ENCODE peak calls at places on chromosomes 13 and 19, in eight cellular contexts. J is sigmoid colon, U is tibial nerve, Y is body of pancreas, B is IMR-90, N is A549, T is heart left ventricle, I is uterus. P is an unnamed sample.
A peak's percentile ranks its signal among the peaks of the same experiment; 100 is the strongest.

GRCh38 chr19:40223135-40223822 is 3.2 kb downstream of the CCNP start:
- DNase-seq in J (no peak), U (no peak), Y (peak; percentile 51), B (no peak), N (no peak), T (no peak), I (no peak), P (no peak)

GRCh38 chr19:17436874-17437267 is 11.6 kb downstream of the TMEM221 start:
- DNase-seq in J (no peak), U (no peak), Y (no peak), B (no peak), N (no peak), T (no peak), I (no peak), P (no peak)

GRCh38 chr13:76980075-76980718 is 11.7 kb upstream of the CLN5 start:
- DNase-seq in J (peak; percentile 83), U (peak; percentile 78), Y (peak; percentile 79), B (peak; percentile 24), N (peak; percentile 59), T (peak; percentile 72), I (peak; percentile 79), P (peak; percentile 43)

GRCh38 chr19:9877775-9878510 is 42.8 kb downstream of the PIN1 start:
- DNase-seq in J (no peak), U (no peak), Y (no peak), B (peak; percentile 70), N (no peak), T (no peak), I (no peak), P (peak; percentile 58)

GRCh38 chr13:73767191-73767741 is 366.9 kb downstream of the KLF12 start:
- DNase-seq in J (no peak), U (no peak), Y (no peak), B (peak; percentile 70), N (no peak), T (no peak), I (no peak), P (no peak)

GRCh38 chr19:51480590-51480989 is 2.3 kb downstream of the CEACAM18 start:
- DNase-seq in J (peak; percentile 35), U (no peak), Y (no peak), B (no peak), N (no peak), T (no peak), I (no peak), P (no peak)

GRCh38 chr13:37070145-37070695 is 10.7 kb upstream of the SUPT20H start:
- DNase-seq in J (no peak), U (no peak), Y (no peak), B (no peak), N (no peak), T (no peak), I (no peak), P (no peak)

GRCh38 chr19:16739546-16739945 is 19.9 kb downstream of the NWD1 start:
- DNase-seq in J (no peak), U (no peak), Y (no peak), B (no peak), N (no peak), T (no peak), I (no peak), P (no peak)

GRCh38 chr13:26022538-26023292 is 29.1 kb downstream of the SHISA2 start:
- DNase-seq in J (no peak), U (no peak), Y (peak; percentile 79), B (peak; percentile 47), N (peak; percentile 2), T (peak; percentile 82), I (no peak), P (no peak)

GRCh38 chr19:47430041-47430802 is 10.9 kb upstream of the MEIS3 start:
- DNase-seq in J (no peak), U (no peak), Y (peak; percentile 51), B (peak; percentile 27), N (no peak), T (no peak), I (no peak), P (no peak)

GRCh38 chr13:46817081-46817480 is 20.1 kb upstream of the ESD start:
- DNase-seq in J (no peak), U (no peak), Y (no peak), B (no peak), N (no peak), T (no peak), I (no peak), P (no peak)

GRCh38 chr13:30576528-30576927 is 41.2 kb upstream of the USPL1 start:
- DNase-seq in J (no peak), U (peak; percentile 16), Y (peak; percentile 16), B (peak; percentile 59), N (no peak), T (peak; percentile 27), I (no peak), P (no peak)

GRCh38 chr19:16375936-16376185 is 51.2 kb downstream of the KLF2 start:
- DNase-seq in J (no peak), U (no peak), Y (no peak), B (no peak), N (no peak), T (no peak), I (no peak), P (no peak)

GRCh38 chr19:38538386-38538785 is 79.4 kb downstream of the MAP4K1 start:
- DNase-seq in J (no peak), U (no peak), Y (peak; percentile 64), B (no peak), N (no peak), T (no peak), I (no peak), P (no peak)

GRCh38 chr13:112712451-112712881 is 22.6 kb downstream of the ATP11A start:
- DNase-seq in J (peak; percentile 65), U (no peak), Y (no peak), B (no peak), N (no peak), T (peak; percentile 19), I (no peak), P (no peak)

GRCh38 chr13:106917024-106917491 is 349.1 kb upstream of the ARGLU1 start:
- DNase-seq in J (no peak), U (no peak), Y (no peak), B (no peak), N (no peak), T (peak; percentile 48), I (no peak), P (no peak)
- H3K4me1 ChIP-seq in J (no peaks in the 10 kb centered on the region), U (peaks cover 25% of the 10 kb centered on the region), Y (no peaks in the 10 kb centered on the region), B (no peaks in the 10 kb centered on the region), N (no peaks in the 10 kb centered on the region), T (peaks cover 7% of the 10 kb centered on the region), I (no peaks in the 10 kb centered on the region), P (peaks cover 9% of the 10 kb centered on the region)

DNA sequence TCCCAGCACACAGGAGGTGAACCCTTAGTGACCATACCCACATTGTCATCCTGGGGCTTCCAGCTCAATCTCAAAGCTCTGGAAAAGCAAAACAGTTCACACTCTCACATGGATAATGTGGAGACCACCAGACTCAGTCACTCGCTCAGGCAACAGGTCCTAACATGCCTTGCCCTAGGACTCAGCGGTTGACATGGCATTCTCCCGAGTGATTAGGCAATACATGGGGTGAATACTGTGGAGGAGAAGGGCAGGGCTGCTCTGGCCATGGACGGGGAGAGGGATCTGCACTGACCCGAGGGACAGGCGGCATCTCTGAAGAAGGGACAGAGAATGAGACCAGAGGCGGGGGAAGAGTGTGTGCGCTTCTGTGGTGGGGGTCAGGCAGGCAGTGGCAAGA is 44.4 kb upstream of the EPHX3 start:
- DNase-seq in J (no peak), U (no peak), Y (no peak), B (no peak), N (no peak), T (no peak), I (no peak), P (no peak)
- TF ChIP-seq POLR2A in J (no peak), U (no peak), Y (no peak), B (no peak), N (no peak), T (no peak), I (no peak), P (no peak)

DNA sequence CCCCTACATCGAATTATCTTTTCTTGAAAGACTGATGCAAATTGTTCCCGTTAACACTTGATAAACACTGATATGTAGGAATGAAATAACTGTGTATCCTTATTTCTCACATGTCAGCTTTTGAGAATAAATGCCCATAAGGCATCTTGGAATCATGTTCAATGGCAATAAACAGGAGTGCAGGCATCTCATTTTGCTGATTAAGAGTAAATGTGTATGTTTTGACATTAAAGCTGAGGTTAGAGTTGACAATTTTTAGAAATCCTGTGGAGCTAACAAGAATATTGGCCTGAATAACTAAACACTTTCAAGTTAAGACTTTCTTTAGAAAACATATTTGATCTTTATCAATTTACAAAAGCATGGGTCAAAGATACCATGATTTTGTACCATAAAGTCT is 646.2 kb upstream of the MIR17HG start:
- DNase-seq in J (no peak), U (no peak), Y (no peak), B (no peak), N (no peak), T (no peak), I (no peak), P (no peak)
- H3K4me1 ChIP-seq in J (no peaks in the 10 kb centered on the region), U (no peaks in the 10 kb centered on the region), Y (no peaks in the 10 kb centered on the region), B (no peaks in the 10 kb centered on the region), N (peaks cover 7% of the 10 kb centered on the region), T (no peaks in the 10 kb centered on the region), I (no peaks in the 10 kb centered on the region), P (no peaks in the 10 kb centered on the region)

GRCh38 chr13:24023073-24023472 is 125.8 kb upstream of the C1QTNF9B start:
- DNase-seq in J (no peak), U (no peak), Y (no peak), B (no peak), N (no peak), T (no peak), I (no peak), P (no peak)
- TF ChIP-seq POLR2A in J (no peak), U (no peak), Y (no peak), B (no peak), N (no peak), T (no peak), I (no peak), P (no peak)

GRCh38 chr13:62387642-62388041 is 972.0 kb upstream of the PCDH20 start:
- DNase-seq in J (no peak), U (no peak), Y (no peak), B (peak; percentile 36), N (no peak), T (no peak), I (no peak), P (peak; percentile 2)
- H3K4me1 ChIP-seq in J (no peaks in the 10 kb centered on the region), U (no peaks in the 10 kb centered on the region), Y (no peaks in the 10 kb centered on the region), B (no peaks in the 10 kb centered on the region), N (no peaks in the 10 kb centered on the region), T (no peaks in the 10 kb centered on the region), I (no peaks in the 10 kb centered on the region), P (no peaks in the 10 kb centered on the region)

GRCh38 chr13:109152311-109152820 is 523.0 kb downstream of the MYO16 start:
- DNase-seq in J (no peak), U (no peak), Y (no peak), B (no peak), N (no peak), T (no peak), I (no peak), P (no peak)
- TF ChIP-seq POLR2A in J (no peak), U (no peak), Y (no peak), B (no peak), N (no peak), T (no peak), I (no peak), P (no peak)

DNA sequence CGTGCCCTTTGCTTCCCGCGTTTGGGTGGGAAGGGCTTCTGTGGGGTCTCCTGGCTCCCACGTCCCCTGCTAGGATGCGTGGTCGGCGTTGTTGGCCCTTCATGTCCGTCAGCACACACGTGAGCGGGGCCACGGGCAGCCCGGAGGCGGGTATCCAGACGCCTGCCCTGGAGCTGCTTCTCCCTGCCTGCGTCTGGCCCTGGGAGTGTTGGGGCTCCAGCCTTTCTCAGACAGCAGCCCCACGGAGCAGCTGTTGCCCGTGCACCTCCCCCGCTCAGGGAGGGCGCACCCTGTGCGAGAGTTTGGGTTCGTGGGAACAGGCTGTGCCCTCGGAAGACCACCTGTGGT is 14.5 kb downstream of the DAZAP1 start:
- DNase-seq in J (no peak), U (no peak), Y (no peak), B (no peak), N (no peak), T (no peak), I (no peak), P (no peak)
- H3K4me1 ChIP-seq in J (no peaks in the 10 kb centered on the region), U (peaks cover 28% of the 10 kb centered on the region), Y (peaks cover 23% of the 10 kb centered on the region), B (peaks cover 4% of the 10 kb centered on the region), N (no peaks in the 10 kb centered on the region), T (peaks cover 16% of the 10 kb centered on the region), I (peaks cover 16% of the 10 kb centered on the region), P (no peaks in the 10 kb centered on the region)

P was measured in HCT116.